ENCODE peak calls at places on chromosomes 6 and 20, in six cellular contexts. R, E, F, O, W and V are unnamed samples.

GRCh38 chr6:11111769-11112437 is 378 bp upstream of the ERVFRD-1 start:
- DNase-seq in R (no peak), E (no peak), F (no peak), O (peak; percentile 72), W (no peak), V (no peak)

GRCh38 chr6:15431762-15432495 is 186.1 kb downstream of the JARID2 start:
- DNase-seq in R (no peak), E (no peak), F (peak; percentile 7), O (no peak), W (no peak), V (no peak)

GRCh38 chr20:38085031-38085430 is 51.5 kb downstream of the RPRD1B start:
- DNase-seq in R (peak; percentile 90), E (no peak), F (no peak), O (no peak), W (no peak), V (no peak)

GRCh38 chr6:56223995-56224394 is 23.4 kb downstream of the COL21A1 start:
- DNase-seq in R (no peak), E (no peak), F (peak; percentile 80), O (no peak), W (no peak), V (no peak)

GRCh38 chr20:49775229-49775693 is 37.4 kb upstream of the SLC9A8 start:
- DNase-seq in R (no peak), E (peak; percentile 84), F (peak; percentile 90), O (peak; percentile 72), W (peak; percentile 80), V (peak; percentile 72)

GRCh38 chr6:1525364-1526038 is 84.2 kb upstream of the FOXC1 start:
- DNase-seq in R (no peak), E (no peak), F (no peak), O (no peak), W (no peak), V (no peak)

GRCh38 chr20:38018385-38018784 is 14.9 kb downstream of the TTI1 start:
- DNase-seq in R (no peak), E (no peak), F (no peak), O (no peak), W (no peak), V (no peak)

GRCh38 chr6:21946298-21946783 is 350.5 kb downstream of the PRL start:
- DNase-seq in R (no peak), E (no peak), F (no peak), O (no peak), W (no peak), V (no peak)

GRCh38 chr20:34979366-34980153 is 23.9 kb downstream of the MYH7B start:
- DNase-seq in R (no peak), E (no peak), F (no peak), O (peak; percentile 91), W (peak; percentile 19), V (no peak)

GRCh38 chr6:78383968-78384367 is 483.4 kb upstream of the IRAK1BP1 start:
- DNase-seq in R (no peak), E (no peak), F (no peak), O (no peak), W (no peak), V (no peak)

DNA sequence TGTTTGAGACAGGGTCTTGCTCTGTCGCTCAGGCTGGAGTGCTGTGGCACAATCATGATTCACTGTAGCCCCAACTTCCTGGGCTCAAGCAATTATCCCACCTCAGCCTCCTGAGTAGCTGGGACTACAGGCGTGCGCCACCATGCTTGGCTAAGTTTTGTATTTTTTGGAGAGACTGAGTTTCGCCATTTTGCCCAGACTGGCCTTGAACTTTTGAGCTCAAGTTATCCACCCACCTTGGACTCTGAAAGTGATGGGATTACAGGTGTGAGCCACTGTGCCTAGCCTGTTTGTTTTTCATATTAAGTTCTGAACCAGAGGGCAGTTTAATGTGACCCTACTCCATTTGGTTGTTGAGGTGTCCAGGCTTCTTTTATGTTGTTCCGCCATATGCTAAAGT is 194.8 kb downstream of the PLCB1 start:
- DNase-seq in R (no peak), E (no peak), F (no peak), O (no peak), W (no peak), V (no peak)
- TF ChIP-seq EP300 in R (no peak), E (no peak), F (no peak), O (no peak), W (no peak), V (no peak)

GRCh38 chr20:33689973-33690372 is 3.8 kb upstream of the E2F1 start:
- DNase-seq in R (no peak), E (no peak), F (no peak), O (peak; percentile 92), W (no peak), V (no peak)

GRCh38 chr20:33687993-33688937 is 2.1 kb upstream of the E2F1 start:
- DNase-seq in R (no peak), E (no peak), F (no peak), O (no peak), W (no peak), V (no peak)

GRCh38 chr20:33689493-33689892 is 3.3 kb upstream of the E2F1 start:
- DNase-seq in R (no peak), E (no peak), F (no peak), O (no peak), W (no peak), V (no peak)

GRCh38 chr20:33687370-33687915 is 1.3 kb upstream of the E2F1 start:
- DNase-seq in R (no peak), E (no peak), F (no peak), O (no peak), W (no peak), V (no peak)

GRCh38 chr20:33688938-33689424 is 2.8 kb upstream of the E2F1 start:
- DNase-seq in R (no peak), E (peak; percentile 66), F (no peak), O (peak; percentile 84), W (no peak), V (no peak)
- TF ChIP-seq EP300 in R (no peak), E (no peak), F (no peak), O (peak; percentile 95), W (no peak), V (no peak)

DNA sequence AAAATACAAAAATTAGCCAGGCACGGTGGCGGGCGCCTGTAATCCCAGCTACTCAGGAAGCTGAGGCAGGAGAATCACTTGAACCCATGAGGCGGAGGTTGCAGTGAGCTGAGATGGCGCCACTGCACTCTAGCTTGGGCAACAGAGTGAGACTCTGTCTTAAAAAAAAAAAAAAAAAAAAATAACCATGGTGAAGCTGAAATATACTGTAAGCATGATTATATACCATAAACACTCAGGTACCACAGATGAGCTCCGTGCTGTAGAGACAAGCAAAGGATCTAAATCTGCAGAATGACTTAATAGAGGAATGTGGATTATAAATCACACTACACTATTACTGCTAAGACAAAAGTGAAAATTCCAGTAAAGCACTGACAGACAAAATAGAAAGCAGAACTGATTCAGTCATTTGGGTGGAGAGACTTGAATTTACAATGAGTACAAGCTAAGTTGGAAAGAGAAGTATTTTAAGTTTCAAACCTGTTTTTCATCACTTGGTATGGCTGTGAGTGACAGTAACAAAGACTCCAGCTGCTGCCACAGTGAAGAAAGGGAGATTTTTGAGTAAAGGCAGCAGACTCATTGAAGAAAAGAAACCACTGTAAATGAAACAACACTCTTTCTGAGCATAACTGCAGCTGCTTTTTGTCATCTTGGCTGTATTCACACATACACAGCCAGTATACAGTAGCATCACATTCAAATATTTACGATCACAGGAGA is 322.1 kb downstream of the RNGTT start:
- DNase-seq in R (no peak), E (no peak), F (no peak), O (no peak), W (no peak), V (no peak)
- TF ChIP-seq EP300 in R (no peak), E (no peak), F (no peak), O (no peak), W (no peak), V (no peak)

GRCh38 chr6:43055966-43056365 is 2.3 kb upstream of the CUL7 start:
- DNase-seq in R (no peak), E (no peak), F (no peak), O (no peak), W (no peak), V (no peak)

GRCh38 chr6:43052842-43053544 is 658 bp downstream of the CUL7 start:
- DNase-seq in R (no peak), E (no peak), F (peak; percentile 17), O (peak; percentile 67), W (peak; percentile 21), V (no peak)

GRCh38 chr6:43052225-43052841 is 1.3 kb downstream of the CUL7 start:
- DNase-seq in R (no peak), E (no peak), F (no peak), O (no peak), W (no peak), V (no peak)

GRCh38 chr6:43054206-43054943 is 724 bp upstream of the CUL7 start:
- DNase-seq in R (no peak), E (no peak), F (no peak), O (no peak), W (no peak), V (no peak)

GRCh38 chr6:43053545-43054205 is at the start of gene CUL7:
- DNase-seq in R (peak; percentile 96), E (peak; percentile 94), F (peak; percentile 89), O (peak; percentile 97), W (peak; percentile 95), V (peak; percentile 95)
- TF ChIP-seq EP300 in R (no peak), E (no peak), F (no peak), O (peak; percentile 69), W (no peak), V (no peak)

DNA sequence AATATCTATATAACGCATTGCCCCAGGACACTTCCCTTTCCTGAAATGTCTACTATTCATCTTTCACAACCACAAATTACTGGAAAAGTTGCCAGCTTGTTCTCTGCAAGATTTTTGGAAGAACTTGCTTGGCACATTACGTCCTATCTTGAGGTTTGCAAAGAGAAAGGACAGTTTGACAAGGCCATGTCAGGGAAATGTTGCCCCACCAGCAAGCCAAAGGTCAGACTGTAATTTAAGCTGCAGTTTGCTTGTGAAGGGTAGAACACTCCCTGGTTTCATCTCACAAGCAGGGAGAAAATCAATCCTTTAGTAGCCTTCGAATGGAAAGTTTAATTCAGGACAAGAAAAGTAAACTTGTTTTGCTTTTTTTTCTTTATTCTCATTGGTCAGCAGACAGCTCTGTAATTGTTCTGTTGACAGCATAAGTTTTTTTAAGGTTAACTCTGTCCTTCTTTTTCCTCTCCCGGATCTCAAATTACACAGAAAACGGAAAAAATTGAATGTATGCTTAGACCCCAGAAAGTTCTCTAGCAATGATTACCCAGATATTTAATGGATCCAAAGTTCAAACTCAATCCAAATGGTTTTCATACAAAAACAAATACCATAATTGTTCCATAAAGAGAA is 541.8 kb upstream of the NRSN1 start:
- DNase-seq in R (no peak), E (no peak), F (no peak), O (no peak), W (peak; percentile 9), V (no peak)
- TF ChIP-seq EP300 in R (peak; percentile 37), E (no peak), F (no peak), O (no peak), W (peak; percentile 26), V (no peak)

GRCh38 chr20:805713-806112 is 27.8 kb upstream of the FAM110A start:
- DNase-seq in R (no peak), E (no peak), F (peak; percentile 59), O (no peak), W (no peak), V (no peak)
- TF ChIP-seq EP300 in R (no peak), E (no peak), F (no peak), O (no peak), W (no peak), V (no peak)